ENCODE peak calls at places on chromosome 20, in seven cellular contexts. K is anterior cingulate cortex; U is NCI-H1092 treated with DMSO at 0.1 percent for 48 hours; D is cardiac fibroblast; W is hypothalamus; C is stimulated activated CD4-positive, alpha-beta T cell treated with anti-CD3 and anti-CD28 coated beads, Interleukin-12 subunit alpha, Interleukin-12 subunit beta, amount 100 ng/mL, for 48 hours; P is heart right ventricle. M is an unnamed sample.
A peak's percentile ranks its signal among the peaks of the same experiment; 100 is the strongest.

GRCh38 chr20:54221383-54221782 is 13.5 kb downstream of the PFDN4 start:
- DNase-seq in K (no peak), U (no peak), D (no peak), W (no peak), C (no peak), P (no peak), M (no peak)

GRCh38 chr20:54668271-54669053 is 193.1 kb downstream of the DOK5 start:
- DNase-seq in K (no peak), U (peak; percentile 18), D (peak; percentile 39), W (no peak), C (peak; percentile 21), P (no peak), M (no peak)

GRCh38 chr20:51275181-51275580 is 252.3 kb upstream of the KCNG1 start:
- DNase-seq in K (no peak), U (no peak), D (no peak), W (no peak), C (no peak), P (no peak), M (no peak)

GRCh38 chr20:12882832-12883506 is 125.8 kb upstream of the SPTLC3 start:
- DNase-seq in K (no peak), U (no peak), D (peak; percentile 45), W (no peak), C (no peak), P (no peak), M (no peak)

GRCh38 chr20:32132911-32133549 is 23.5 kb downstream of the TM9SF4 start:
- DNase-seq in K (no peak), U (no peak), D (no peak), W (no peak), C (no peak), P (no peak), M (no peak)

GRCh38 chr20:48850681-48851299 is 23.0 kb upstream of the PREX1 start:
- DNase-seq in K (no peak), U (peak; percentile 82), D (no peak), W (no peak), C (no peak), P (no peak), M (no peak)

GRCh38 chr20:37319120-37319717 is 26.7 kb upstream of the SRC start:
- DNase-seq in K (no peak), U (no peak), D (no peak), W (no peak), C (no peak), P (no peak), M (no peak)

GRCh38 chr20:62009869-62010445 is 55.7 kb downstream of the TAF4 start:
- DNase-seq in K (no peak), U (no peak), D (no peak), W (no peak), C (no peak), P (no peak), M (no peak)

GRCh38 chr20:2006452-2007381 is 12.9 kb upstream of the PDYN start:
- DNase-seq in K (no peak), U (peak; percentile 33), D (peak; percentile 56), W (no peak), C (peak; percentile 38), P (peak; percentile 8), M (no peak)

GRCh38 chr20:62741191-62741676 is 32.6 kb downstream of the NTSR1 start:
- DNase-seq in K (no peak), U (no peak), D (no peak), W (no peak), C (no peak), P (no peak), M (no peak)

GRCh38 chr20:64041781-64042771 is 6.1 kb downstream of the C20orf204 start:
- DNase-seq in K (no peak), U (no peak), D (no peak), W (no peak), C (no peak), P (no peak), M (no peak)

GRCh38 chr20:58852559-58853271 is at the start of gene GNAS:
- DNase-seq in K (no peak), U (no peak), D (peak; percentile 69), W (no peak), C (peak; percentile 41), P (peak; percentile 55), M (peak; percentile 10)

GRCh38 chr20:48556956-48557355 is 270.8 kb downstream of the PREX1 start:
- DNase-seq in K (no peak), U (peak; percentile 4), D (no peak), W (no peak), C (no peak), P (no peak), M (no peak)

GRCh38 chr20:46575794-46576495 is 25.5 kb upstream of the OCSTAMP start:
- DNase-seq in K (no peak), U (no peak), D (no peak), W (no peak), C (no peak), P (no peak), M (no peak)

GRCh38 chr20:62494980-62495797 is 19.4 kb upstream of the GATA5 start:
- DNase-seq in K (no peak), U (no peak), D (no peak), W (no peak), C (no peak), P (no peak), M (no peak)

GRCh38 chr20:8005033-8005432 is 14.5 kb downstream of the TMX4 start:
- DNase-seq in K (no peak), U (no peak), D (no peak), W (no peak), C (no peak), P (no peak), M (no peak)

GRCh38 chr20:44990957-44991356 is 24.6 kb downstream of the STK4 start:
- DNase-seq in K (no peak), U (no peak), D (no peak), W (no peak), C (no peak), P (no peak), M (no peak)

GRCh38 chr20:13580725-13581124 is 58.0 kb downstream of the TASP1 start:
- DNase-seq in K (no peak), U (no peak), D (no peak), W (no peak), C (no peak), P (no peak), M (no peak)

GRCh38 chr20:2696646-2697045 is 4.1 kb downstream of the EBF4 start:
- DNase-seq in K (no peak), U (no peak), D (no peak), W (no peak), C (no peak), P (no peak), M (no peak)

GRCh38 chr20:13936781-13937576 is 53.4 kb downstream of the SEL1L2 start:
- DNase-seq in K (no peak), U (no peak), D (no peak), W (no peak), C (no peak), P (no peak), M (no peak)

GRCh38 chr20:11992426-11992825 is 74.7 kb downstream of the BTBD3 start:
- DNase-seq in K (no peak), U (no peak), D (no peak), W (no peak), C (no peak), P (no peak), M (no peak)

GRCh38 chr20:60961551-60961950 is 290.5 kb upstream of the CDH4 start:
- DNase-seq in K (no peak), U (no peak), D (no peak), W (no peak), C (no peak), P (no peak), M (no peak)

GRCh38 chr20:33790571-33790970 is 20.6 kb upstream of the CHMP4B start:
- DNase-seq in K (no peak), U (no peak), D (no peak), W (no peak), C (no peak), P (no peak), M (no peak)

GRCh38 chr20:43442310-43442880 is 15.3 kb upstream of the SRSF6 start:
- DNase-seq in K (no peak), U (no peak), D (peak; percentile 35), W (no peak), C (no peak), P (no peak), M (no peak)

GRCh38 chr20:13799974-13800373 is 15.1 kb downstream of the NDUFAF5 start:
- DNase-seq in K (no peak), U (no peak), D (no peak), W (no peak), C (no peak), P (no peak), M (no peak)

GRCh38 chr20:36856691-36857635 is 19.0 kb upstream of the TLDC2 start:
- DNase-seq in K (no peak), U (no peak), D (peak; percentile 85), W (no peak), C (peak; percentile 17), P (peak; percentile 80), M (no peak)

GRCh38 chr20:51430198-51430950 is 112.1 kb downstream of the NFATC2 start:
- DNase-seq in K (no peak), U (no peak), D (no peak), W (no peak), C (no peak), P (no peak), M (no peak)

GRCh38 chr20:4896971-4897497 is 104.3 kb downstream of the SLC23A2 start:
- DNase-seq in K (no peak), U (no peak), D (no peak), W (no peak), C (no peak), P (no peak), M (no peak)

GRCh38 chr20:34998331-34998950 is 42.8 kb downstream of the MYH7B start:
- DNase-seq in K (no peak), U (no peak), D (no peak), W (no peak), C (no peak), P (no peak), M (no peak)

M was measured in amniotic stem cell.